ENCODE peak calls at places on chromosomes 6 and 20, in nine cellular contexts. D is ELF-1, K is NCI-H69, Q is RPMI8226, B is transverse colon, P is NCI-H460, W is 8988T, E is iPS DF 19.7, H is K562. Y is an unnamed sample.

GRCh38 chr20:45041464-45042337 is 59.2 kb downstream of the KCNS1 start:
- DNase-seq in D (peak; percentile 26), K (peak; percentile 85), Q (no peak), B (peak; percentile 14), P (no peak), W (no peak), E (peak; percentile 52), H (no peak), Y (no peak)

GRCh38 chr6:42314571-42314950 is 96.9 kb upstream of the MRPS10 start:
- DNase-seq in D (peak; percentile 25), K (no peak), Q (no peak), B (no peak), P (no peak), W (no peak), E (no peak), H (no peak), Y (no peak)

GRCh38 chr20:43564993-43565757 is 6.3 kb downstream of the SGK2 start:
- DNase-seq in D (peak; percentile 29), K (no peak), Q (no peak), B (no peak), P (no peak), W (no peak), E (no peak), H (no peak), Y (no peak)

GRCh38 chr20:36435799-36436541 is 105.3 kb upstream of the MYL9 start:
- DNase-seq in D (peak; percentile 93), K (no peak), Q (peak; percentile 81), B (peak; percentile 86), P (peak; percentile 86), W (no peak), E (peak; percentile 68), H (peak; percentile 98), Y (peak; percentile 62)

GRCh38 chr6:89385156-89385667 is 26.9 kb downstream of the RRAGD start:
- DNase-seq in D (no peak), K (peak; percentile 95), Q (peak; percentile 8), B (no peak), P (no peak), W (no peak), E (no peak), H (no peak), Y (no peak)

GRCh38 chr20:33280000-33280680 is 2.9 kb upstream of the BPIFB1 start:
- DNase-seq in D (no peak), K (no peak), Q (no peak), B (no peak), P (no peak), W (no peak), E (no peak), H (no peak), Y (no peak)

GRCh38 chr20:63573739-63574131 is 304 bp downstream of the HELZ2 start:
- DNase-seq in D (no peak), K (no peak), Q (no peak), B (no peak), P (no peak), W (no peak), E (no peak), H (peak; percentile 37), Y (no peak)

GRCh38 chr6:39054577-39055142 is 6.1 kb downstream of the GLP1R start:
- DNase-seq in D (no peak), K (no peak), Q (no peak), B (peak; percentile 14), P (no peak), W (no peak), E (no peak), H (no peak), Y (no peak)

GRCh38 chr20:60254901-60255411 is 296.7 kb downstream of the CDH26 start:
- DNase-seq in D (no peak), K (peak; percentile 67), Q (peak; percentile 47), B (no peak), P (no peak), W (no peak), E (no peak), H (no peak), Y (no peak)

Y was measured in HEK293T.